ENCODE peak calls at places on chromosomes 5 and 9, in four cellular contexts. J is mucosa of descending colon, O is heart left ventricle, B is B cell. W is an unnamed sample.

GRCh38 chr5:9473624-9474023 is 72.3 kb downstream of the SEMA5A start:
- DNase-seq in J (no peak), O (no peak), B (no peak), W (no peak)

GRCh38 chr5:76222318-76222717 is 139.1 kb downstream of the SV2C start:
- DNase-seq in J (no peak), O (no peak), B (no peak), W (no peak)

GRCh38 chr5:4722886-4723285 is 417.2 kb upstream of the ADAMTS16 start:
- DNase-seq in J (no peak), O (no peak), B (no peak), W (no peak)

GRCh38 chr9:20921362-20921761 is 110.1 kb downstream of the HACD4 start:
- DNase-seq in J (no peak), O (no peak), B (no peak), W (no peak)

GRCh38 chr9:84966876-84967830 is 297.6 kb downstream of the NTRK2 start:
- DNase-seq in J (no peak), O (no peak), B (no peak), W (no peak)

GRCh38 chr5:42840279-42840678 is 28.6 kb upstream of the SELENOP start:
- DNase-seq in J (peak), O (peak), B (no peak), W (peak)

GRCh38 chr5:64952961-64953360 is 184.2 kb downstream of the CWC27 start:
- DNase-seq in J (no peak), O (no peak), B (no peak), W (no peak)

GRCh38 chr5:149128023-149128875 is 13.0 kb upstream of the ABLIM3 start:
- DNase-seq in J (peak), O (no peak), B (no peak), W (no peak)

GRCh38 chr9:89655047-89655989 is 50.5 kb downstream of the GADD45G start:
- DNase-seq in J (no peak), O (no peak), B (no peak), W (no peak)

GRCh38 chr5:59503223-59503622 is 390.3 kb downstream of the PDE4D start:
- DNase-seq in J (no peak), O (no peak), B (no peak), W (no peak)

GRCh38 chr5:136890431-136891148 is 525.2 kb upstream of the TRPC7 start:
- DNase-seq in J (no peak), O (no peak), B (no peak), W (no peak)

GRCh38 chr5:1659100-1660036 is 135.6 kb upstream of the LPCAT1 start:
- DNase-seq in J (no peak), O (no peak), B (peak), W (no peak)

GRCh38 chr5:68088302-68088701 is 127.3 kb upstream of the PIK3R1 start:
- DNase-seq in J (no peak), O (no peak), B (no peak), W (peak)

GRCh38 chr9:83330207-83331196 is 207.7 kb downstream of the FRMD3 start:
- DNase-seq in J (no peak), O (no peak), B (no peak), W (no peak)

GRCh38 chr5:24714757-24715156 is 70.0 kb upstream of the CDH10 start:
- DNase-seq in J (no peak), O (no peak), B (no peak), W (no peak)

GRCh38 chr9:71121275-71122168 is at the start of gene TRPM3:
- DNase-seq in J (no peak), O (no peak), B (no peak), W (no peak)

GRCh38 chr5:73522989-73523388 is 24.7 kb downstream of the BTF3 start:
- DNase-seq in J (no peak), O (no peak), B (no peak), W (no peak)

GRCh38 chr9:28212979-28213378 is 639.7 kb upstream of the C9orf72 start:
- DNase-seq in J (no peak), O (no peak), B (no peak), W (peak)

GRCh38 chr5:69343083-69343482 is 10.5 kb upstream of the CCDC125 start:
- DNase-seq in J (no peak), O (no peak), B (no peak), W (no peak)

GRCh38 chr9:137461663-137462395 is 2.7 kb upstream of the NSMF start:
- DNase-seq in J (peak), O (no peak), B (peak), W (no peak)

GRCh38 chr5:157540124-157540523 is 35.5 kb downstream of the ADAM19 start:
- DNase-seq in J (no peak), O (no peak), B (no peak), W (no peak)

GRCh38 chr9:100669968-100670367 is 92.1 kb downstream of the CAVIN4 start:
- DNase-seq in J (peak), O (no peak), B (no peak), W (no peak)

GRCh38 chr9:136245194-136246150 is at the start of gene QSOX2:
- DNase-seq in J (peak), O (peak), B (peak), W (peak)

GRCh38 chr5:139833525-139833924 is 37.9 kb downstream of the PSD2 start:
- DNase-seq in J (no peak), O (no peak), B (no peak), W (no peak)

GRCh38 chr5:88824892-88825781 is 57.8 kb downstream of the MEF2C start:
- DNase-seq in J (no peak), O (no peak), B (no peak), W (peak)

GRCh38 chr5:73861313-73861978 is 235.4 kb downstream of the ARHGEF28 start:
- DNase-seq in J (no peak), O (no peak), B (no peak), W (peak)

GRCh38 chr5:86684222-86684621 is 66.5 kb downstream of the COX7C start:
- DNase-seq in J (no peak), O (no peak), B (no peak), W (no peak)

GRCh38 chr9:137534256-137535119 is 15.7 kb downstream of the PNPLA7 start:
- DNase-seq in J (peak), O (no peak), B (no peak), W (peak)

GRCh38 chr5:95884021-95884333 is 61.5 kb upstream of the GLRX start:
- DNase-seq in J (no peak), O (no peak), B (no peak), W (peak)

GRCh38 chr9:106019702-106020101 is 325.4 kb downstream of the TMEM38B start:
- DNase-seq in J (no peak), O (no peak), B (no peak), W (no peak)

GRCh38 chr5:66742896-66743247 is 146.7 kb downstream of the MAST4 start:
- DNase-seq in J (no peak), O (no peak), B (no peak), W (no peak)

GRCh38 chr5:149406203-149406978 is 27.3 kb upstream of the IL17B start:
- DNase-seq in J (peak), O (peak), B (no peak), W (peak)

DNA sequence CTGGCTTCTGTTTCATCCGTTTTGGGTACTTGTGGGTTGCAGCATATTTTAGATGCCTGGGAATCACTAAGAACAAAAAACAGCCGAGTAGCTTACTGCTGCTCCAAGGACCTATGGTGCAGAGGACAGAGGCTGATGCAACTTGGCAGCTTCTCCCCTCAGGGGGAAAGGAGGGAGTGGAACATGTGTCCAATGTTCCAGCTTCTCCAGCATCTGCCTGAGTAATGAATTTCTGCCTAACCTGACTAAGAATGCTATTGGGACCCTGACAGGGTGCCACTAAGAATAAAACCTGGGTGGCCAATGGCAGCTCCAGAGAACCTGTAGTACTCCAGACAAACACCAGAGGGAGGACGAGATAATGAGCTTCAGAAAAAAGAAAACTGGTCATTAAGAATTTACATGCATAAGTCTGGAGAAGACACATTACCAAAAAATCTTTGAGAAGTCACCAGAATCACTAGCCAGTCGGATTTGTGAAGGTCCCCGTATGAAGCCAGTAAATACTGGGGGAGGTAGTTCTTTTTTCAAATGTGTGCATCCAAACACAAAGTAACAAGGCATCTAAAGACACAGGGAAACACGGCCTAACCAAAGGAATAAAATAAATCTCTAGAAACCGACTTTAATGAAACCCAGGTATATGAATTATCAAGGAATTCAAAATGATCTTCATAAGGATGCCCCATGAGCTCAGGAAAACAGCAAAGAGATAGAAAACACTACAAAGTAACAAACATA is 293.5 kb downstream of the HINT1 start:
- DNase-seq in J (peak), O (peak), B (no peak), W (peak)
- TF ChIP-seq CTCF in J (peak), O (peak), B (peak), W (peak)

DNA sequence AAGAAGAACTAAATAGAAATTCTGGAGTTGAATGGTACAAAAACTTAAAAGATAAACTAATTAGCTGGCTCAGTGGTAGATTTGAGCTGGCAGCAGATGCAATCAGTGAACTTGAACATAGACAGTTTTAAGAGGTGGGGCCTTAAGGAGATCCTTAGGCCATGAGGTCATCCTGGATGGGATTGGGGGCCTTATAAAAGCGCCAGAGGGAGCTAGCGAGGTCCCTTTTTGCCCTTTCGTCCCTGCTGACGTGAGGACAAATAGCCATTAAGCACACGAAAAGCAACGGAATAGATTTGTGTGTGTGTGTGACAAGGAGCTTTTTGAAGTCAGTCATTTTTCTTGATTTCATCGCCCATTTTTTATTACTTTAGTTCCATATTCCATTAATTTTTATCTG is 83.3 kb downstream of the ZNF354C start:
- DNase-seq in J (no peak), O (no peak), B (no peak), W (no peak)
- TF ChIP-seq CTCF in J (no peak), O (peak), B (no peak), W (no peak)

GRCh38 chr9:108412755-108413154 is 443.0 kb downstream of the ACTL7B start:
- DNase-seq in J (peak), O (no peak), B (no peak), W (no peak)
- TF ChIP-seq CTCF in J (no peak), O (no peak), B (no peak), W (no peak)

GRCh38 chr5:34690898-34691297 is 34.8 kb downstream of the RAI14 start:
- DNase-seq in J (no peak), O (no peak), B (no peak), W (no peak)
- TF ChIP-seq CTCF in J (no peak), O (no peak), B (no peak), W (no peak)

GRCh38 chr9:108933231-108933630 is 693 bp downstream of the ELP1 start:
- DNase-seq in J (peak), O (no peak), B (no peak), W (no peak)

GRCh38 chr9:108928386-108928785 is 5.5 kb downstream of the ELP1 start:
- DNase-seq in J (no peak), O (no peak), B (no peak), W (no peak)

GRCh38 chr9:108937561-108938305 is 3.5 kb downstream of the ABITRAM start:
- DNase-seq in J (no peak), O (no peak), B (no peak), W (no peak)

GRCh38 chr9:108934323-108934885 is at the start of gene ABITRAM:
- DNase-seq in J (peak), O (peak), B (peak), W (peak)

GRCh38 chr9:108933641-108934322 is at the start of gene ELP1:
- DNase-seq in J (peak), O (peak), B (peak), W (peak)
- TF ChIP-seq CTCF in J (peak), O (peak), B (peak), W (peak)

GRCh38 chr9:88235615-88236014 is 97.3 kb upstream of the SPATA31C2 start:
- DNase-seq in J (no peak), O (no peak), B (no peak), W (no peak)
- TF ChIP-seq CTCF in J (no peak), O (no peak), B (no peak), W (no peak)

GRCh38 chr9:128554155-128554862 is 1.9 kb downstream of the SPTAN1 start:
- DNase-seq in J (peak), O (peak), B (no peak), W (peak)
- TF ChIP-seq CTCF in J (no peak), O (no peak), B (no peak), W (no peak)

DNA sequence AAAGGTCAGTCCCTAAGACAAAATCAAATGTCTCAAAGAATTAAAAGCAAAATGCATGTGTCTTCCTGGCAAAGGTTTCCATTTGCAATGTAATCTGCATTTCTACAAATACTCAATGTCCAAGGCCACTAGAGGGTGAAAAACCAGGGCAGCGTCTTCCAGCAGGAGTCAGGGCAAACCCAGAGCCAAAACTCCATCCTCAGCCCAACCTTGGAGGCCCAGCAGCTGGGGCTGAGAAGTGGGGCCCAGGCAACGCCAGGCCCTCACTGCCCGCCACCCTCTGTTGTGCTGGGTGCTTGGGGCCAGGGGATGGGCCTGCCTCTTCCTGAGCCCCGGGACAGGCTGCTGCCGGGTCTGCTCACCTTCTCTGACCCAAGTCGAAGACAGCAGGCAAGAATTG is 200.1 kb downstream of the PAX5 start:
- DNase-seq in J (no peak), O (no peak), B (no peak), W (no peak)
- TF ChIP-seq CTCF in J (no peak), O (no peak), B (no peak), W (no peak)

DNA sequence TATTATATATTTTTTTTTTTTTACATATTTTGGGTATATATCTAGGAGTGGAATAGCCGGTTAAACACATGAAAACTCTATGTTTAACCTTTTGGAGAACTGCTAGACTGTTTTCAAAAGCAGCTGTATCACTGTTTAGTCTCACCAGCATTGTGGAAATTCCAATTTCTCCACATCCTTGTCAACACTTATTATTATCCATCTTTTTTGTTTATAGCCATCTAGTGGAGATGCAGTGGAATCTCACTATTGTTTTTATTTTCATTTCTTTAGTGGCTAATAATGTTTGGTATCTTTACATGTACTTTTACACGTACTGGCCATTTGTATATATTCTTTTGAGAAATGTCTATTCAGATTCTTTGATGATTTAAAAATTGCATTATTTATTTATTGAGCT is 22.7 kb upstream of the CCDC180 start:
- DNase-seq in J (no peak), O (no peak), B (no peak), W (no peak)
- TF ChIP-seq CTCF in J (no peak), O (no peak), B (no peak), W (no peak)

DNA sequence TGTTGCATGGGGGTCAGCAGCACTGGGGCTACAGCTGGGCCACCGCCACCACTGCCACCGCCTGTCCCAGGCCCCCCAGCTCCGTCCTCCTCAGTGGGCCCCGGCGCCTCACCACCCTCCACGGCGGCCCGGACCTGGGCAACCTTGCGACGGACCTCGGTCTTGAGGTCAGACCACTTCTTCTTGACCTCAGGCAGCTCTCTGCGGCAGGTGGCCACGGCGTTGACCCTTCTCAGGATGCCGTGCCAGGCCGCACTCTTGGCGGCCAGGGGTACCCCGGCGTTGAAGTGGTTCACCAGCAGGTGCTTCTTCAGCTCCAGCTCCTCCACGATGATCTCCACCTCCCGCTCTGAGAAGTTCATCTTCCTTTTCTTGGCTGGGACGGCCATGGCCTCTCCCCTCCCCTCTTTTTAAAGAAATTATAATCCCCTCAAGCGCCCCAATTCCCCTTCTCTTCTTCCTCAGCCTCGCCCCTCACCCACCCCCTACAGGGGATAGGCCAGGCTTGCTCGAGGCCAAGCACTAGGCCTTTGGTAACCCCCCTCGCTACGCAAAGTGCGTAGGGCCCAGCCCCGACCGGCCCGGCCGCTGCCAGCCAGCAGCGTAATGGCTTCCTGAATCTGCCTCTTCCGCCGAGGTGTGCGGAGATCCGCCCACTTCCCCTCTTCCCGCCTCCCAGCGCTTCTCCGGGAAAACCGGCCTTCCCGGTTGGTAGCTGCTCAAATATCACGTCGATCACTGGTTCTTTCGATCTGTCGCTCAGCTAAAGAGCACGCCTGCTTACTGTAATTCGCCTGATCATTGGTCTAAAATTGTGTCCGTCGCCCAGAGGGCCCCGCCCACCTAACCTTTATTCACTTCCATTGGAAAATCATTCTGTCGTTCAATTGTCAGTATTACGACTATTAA is at the start of gene NAIF1:
- DNase-seq in J (peak), O (peak), B (peak), W (peak)
- TF ChIP-seq CTCF in J (peak), O (no peak), B (no peak), W (no peak)